ENCODE peak calls at places on chromosomes 12 and 14, in nine cellular contexts. I, J, X, U, T, R, L, Z and Q are unnamed samples.

GRCh38 chr14:102799684-102800562 is 22.7 kb downstream of the TRAF3 start:
- DNase-seq in I (no peak), J (no peak), X (no peak), U (peak; percentile 82), T (no peak), R (no peak), L (no peak), Z (no peak), Q (no peak)

GRCh38 chr12:104622942-104623341 is 166.2 kb downstream of the CHST11 start:
- DNase-seq in I (no peak), J (no peak), X (no peak), U (no peak), T (no peak), R (no peak), L (no peak), Z (no peak), Q (no peak)

GRCh38 chr14:73100334-73100733 is 36.0 kb upstream of the PSEN1 start:
- DNase-seq in I (no peak), J (no peak), X (no peak), U (no peak), T (no peak), R (no peak), L (no peak), Z (no peak), Q (no peak)

GRCh38 chr14:34329281-34329680 is 132.8 kb downstream of the SPTSSA start:
- DNase-seq in I (no peak), J (no peak), X (no peak), U (no peak), T (no peak), R (no peak), L (no peak), Z (no peak), Q (no peak)

GRCh38 chr14:23294734-23295561 is 7.7 kb downstream of the PPP1R3E start:
- DNase-seq in I (peak; percentile 27), J (peak; percentile 49), X (peak; percentile 51), U (peak; percentile 82), T (peak; percentile 47), R (peak; percentile 58), L (peak; percentile 85), Z (peak; percentile 56), Q (no peak)

GRCh38 chr12:127613056-127613455 is 653.9 kb upstream of the TMEM132C start:
- DNase-seq in I (no peak), J (no peak), X (no peak), U (no peak), T (no peak), R (no peak), L (no peak), Z (peak; percentile 18), Q (no peak)

GRCh38 chr14:74299061-74299545 is 3.6 kb downstream of the ABCD4 start:
- DNase-seq in I (no peak), J (no peak), X (peak; percentile 27), U (peak; percentile 85), T (no peak), R (no peak), L (no peak), Z (no peak), Q (no peak)

GRCh38 chr12:104190151-104190550 is 25.4 kb upstream of the TXNRD1 start:
- DNase-seq in I (no peak), J (no peak), X (no peak), U (peak; percentile 67), T (no peak), R (no peak), L (no peak), Z (no peak), Q (no peak)

GRCh38 chr12:1628671-1629337 is at the start of gene WNT5B:
- DNase-seq in I (no peak), J (no peak), X (no peak), U (no peak), T (no peak), R (no peak), L (peak; percentile 42), Z (no peak), Q (no peak)

GRCh38 chr12:123101467-123102004 is 49.4 kb downstream of the PITPNM2 start:
- DNase-seq in I (no peak), J (no peak), X (no peak), U (no peak), T (no peak), R (no peak), L (no peak), Z (no peak), Q (no peak)

GRCh38 chr14:102058146-102058545 is 28.7 kb downstream of the HSP90AA1 start:
- DNase-seq in I (no peak), J (no peak), X (no peak), U (no peak), T (no peak), R (no peak), L (no peak), Z (no peak), Q (no peak)

GRCh38 chr12:64990991-64991570 is 130.0 kb downstream of the WIF1 start:
- DNase-seq in I (no peak), J (no peak), X (peak; percentile 6), U (peak; percentile 25), T (no peak), R (no peak), L (peak; percentile 54), Z (no peak), Q (no peak)

GRCh38 chr12:127077262-127078045 is 1189.5 kb upstream of the TMEM132C start:
- DNase-seq in I (no peak), J (no peak), X (no peak), U (no peak), T (no peak), R (no peak), L (no peak), Z (no peak), Q (no peak)

GRCh38 chr12:70456953-70457352 is 90.9 kb downstream of the KCNMB4 start:
- DNase-seq in I (no peak), J (no peak), X (no peak), U (no peak), T (no peak), R (no peak), L (no peak), Z (no peak), Q (no peak)

GRCh38 chr14:28870033-28870564 is 103.5 kb downstream of the FOXG1 start:
- DNase-seq in I (no peak), J (no peak), X (no peak), U (no peak), T (no peak), R (no peak), L (no peak), Z (no peak), Q (no peak)
- H3K9me3 ChIP-seq in I (no peaks in the 10 kb centered on the region), J (no peaks in the 10 kb centered on the region), X (no peaks in the 10 kb centered on the region), U (no peaks in the 10 kb centered on the region), T (no peaks in the 10 kb centered on the region), R (no peaks in the 10 kb centered on the region), L (no peaks in the 10 kb centered on the region), Z (no peaks in the 10 kb centered on the region), Q (no peaks in the 10 kb centered on the region)

GRCh38 chr14:82094819-82095218 is 561.2 kb upstream of the SEL1L start:
- DNase-seq in I (no peak), J (no peak), X (no peak), U (no peak), T (no peak), R (no peak), L (no peak), Z (no peak), Q (no peak)
- H3K9me3 ChIP-seq in I (no peaks in the 10 kb centered on the region), J (no peaks in the 10 kb centered on the region), X (no peaks in the 10 kb centered on the region), U (no peaks in the 10 kb centered on the region), T (no peaks in the 10 kb centered on the region), R (no peaks in the 10 kb centered on the region), L (no peaks in the 10 kb centered on the region), Z (no peaks in the 10 kb centered on the region), Q (no peaks in the 10 kb centered on the region)

DNA sequence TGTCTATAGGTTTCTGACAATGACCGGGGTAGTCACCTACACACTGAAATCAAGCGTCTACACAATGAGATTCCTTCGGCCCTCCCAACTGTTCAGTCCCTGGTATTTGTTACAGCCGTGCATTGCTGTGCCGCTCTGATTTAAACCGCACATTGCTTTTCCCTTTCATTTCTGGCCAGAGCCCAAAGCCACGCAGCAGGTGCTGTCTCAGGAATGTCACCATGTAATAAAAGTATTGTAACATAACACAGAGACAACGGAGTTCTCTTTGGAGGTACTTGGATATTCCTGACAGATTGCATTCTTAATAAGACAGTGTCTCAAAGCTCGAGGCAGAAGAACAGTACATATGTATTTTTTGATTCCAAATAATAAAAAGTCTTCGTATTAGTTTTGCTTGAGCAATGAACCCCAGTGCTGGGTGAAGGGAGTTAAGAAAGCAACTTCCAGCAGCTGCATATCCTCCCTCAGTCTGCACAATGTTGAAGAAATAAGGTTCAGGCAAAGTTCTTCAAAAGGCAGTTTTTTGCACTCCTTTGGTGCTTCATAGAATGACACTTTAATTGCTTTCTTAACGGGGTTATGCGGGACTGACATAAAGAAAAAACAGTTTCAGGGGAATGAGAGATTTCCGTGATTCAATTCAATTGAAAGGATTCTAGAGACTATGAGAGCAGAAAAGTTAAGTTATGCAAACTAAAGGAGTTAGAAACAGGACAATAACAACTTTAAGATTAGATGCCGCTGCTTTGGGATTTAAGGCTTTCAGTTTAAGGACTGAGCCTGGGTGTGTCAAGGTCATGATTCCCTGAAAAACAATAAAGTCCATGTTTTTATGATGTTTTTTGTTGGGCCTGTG is 288.7 kb upstream of the FLRT2 start:
- DNase-seq in I (no peak), J (peak; percentile 22), X (peak; percentile 14), U (no peak), T (no peak), R (no peak), L (peak; percentile 24), Z (peak; percentile 25), Q (no peak)
- H3K9me3 ChIP-seq in I (no peaks in the 10 kb centered on the region), J (no peaks in the 10 kb centered on the region), X (no peaks in the 10 kb centered on the region), U (no peaks in the 10 kb centered on the region), T (no peaks in the 10 kb centered on the region), R (no peaks in the 10 kb centered on the region), L (no peaks in the 10 kb centered on the region), Z (no peaks in the 10 kb centered on the region), Q (no peaks in the 10 kb centered on the region)

GRCh38 chr14:57519051-57519450 is 25.4 kb upstream of the CCDC198 start:
- DNase-seq in I (no peak), J (no peak), X (no peak), U (no peak), T (no peak), R (no peak), L (no peak), Z (no peak), Q (no peak)
- H3K9me3 ChIP-seq in I (peaks cover 4% of the 10 kb centered on the region), J (no peaks in the 10 kb centered on the region), X (no peaks in the 10 kb centered on the region), U (no peaks in the 10 kb centered on the region), T (no peaks in the 10 kb centered on the region), R (no peaks in the 10 kb centered on the region), L (peaks cover 3% of the 10 kb centered on the region), Z (no peaks in the 10 kb centered on the region), Q (no peaks in the 10 kb centered on the region)